ENCODE peak calls at places on chromosomes 13 and 19, in six cellular contexts. One of them, this sample, is unnamed.

GRCh38 chr13:87274209-87274819 is 396.9 kb upstream of the SLITRK5 start:
- DNase-seq in SK-N-SH: peak
- DNase-seq in HepG2: peak
- DNase-seq in A549: no peak
- DNase-seq in GM12878: no peak
- DNase-seq in K562: peak
- DNase-seq in this sample: peak

GRCh38 chr13:73248711-73249580 is 190.1 kb downstream of the KLF5 start:
- DNase-seq in A549: no peak
- DNase-seq in GM12878: no peak
- DNase-seq in K562: no peak
- DNase-seq in HepG2: no peak
- DNase-seq in SK-N-SH: peak
- DNase-seq in this sample: peak

GRCh38 chr19:46202872-46203860 is 26.4 kb upstream of the IGFL1 start:
- DNase-seq in HepG2: peak
- DNase-seq in A549: no peak
- DNase-seq in SK-N-SH: no peak
- DNase-seq in GM12878: no peak
- DNase-seq in K562: no peak
- DNase-seq in this sample: no peak

GRCh38 chr13:38042771-38043170 is 173.2 kb upstream of the TRPC4 start:
- DNase-seq in A549: no peak
- DNase-seq in K562: no peak
- DNase-seq in GM12878: no peak
- DNase-seq in HepG2: no peak
- DNase-seq in SK-N-SH: no peak
- DNase-seq in this sample: peak

GRCh38 chr19:19463348-19464117 is 51.8 kb downstream of the TSSK6 start:
- DNase-seq in GM12878: no peak
- DNase-seq in A549: no peak
- DNase-seq in SK-N-SH: no peak
- DNase-seq in K562: no peak
- DNase-seq in HepG2: no peak
- DNase-seq in this sample: peak

GRCh38 chr13:109412232-109412935 is 374.0 kb downstream of the IRS2 start:
- DNase-seq in K562: no peak
- DNase-seq in GM12878: no peak
- DNase-seq in A549: peak
- DNase-seq in SK-N-SH: peak
- DNase-seq in HepG2: no peak
- DNase-seq in this sample: peak

GRCh38 chr13:93857126-93857525 is 622.4 kb downstream of the DCT start:
- DNase-seq in SK-N-SH: no peak
- DNase-seq in A549: no peak
- DNase-seq in GM12878: no peak
- DNase-seq in K562: no peak
- DNase-seq in HepG2: no peak
- DNase-seq in this sample: peak

GRCh38 chr13:33119886-33120543 is 103.8 kb downstream of the KL start:
- DNase-seq in A549: peak
- DNase-seq in K562: no peak
- DNase-seq in GM12878: no peak
- DNase-seq in HepG2: no peak
- DNase-seq in SK-N-SH: peak
- DNase-seq in this sample: peak

GRCh38 chr13:43134896-43135295 is 111.5 kb downstream of the DNAJC15 start:
- DNase-seq in A549: no peak
- DNase-seq in SK-N-SH: no peak
- DNase-seq in K562: no peak
- DNase-seq in HepG2: no peak
- DNase-seq in GM12878: no peak
- DNase-seq in this sample: no peak

GRCh38 chr13:33349996-33350826 is 64.7 kb upstream of the STARD13 start:
- DNase-seq in SK-N-SH: peak
- DNase-seq in GM12878: no peak
- DNase-seq in K562: no peak
- DNase-seq in HepG2: no peak
- DNase-seq in A549: peak
- DNase-seq in this sample: peak

GRCh38 chr19:40225440-40226305 is 816 bp downstream of the CCNP start:
- DNase-seq in SK-N-SH: no peak
- DNase-seq in K562: no peak
- DNase-seq in A549: no peak
- DNase-seq in HepG2: peak
- DNase-seq in GM12878: no peak
- DNase-seq in this sample: peak

GRCh38 chr19:40962460-40962961 is 28.6 kb upstream of the CYP2B6 start:
- DNase-seq in HepG2: peak
- DNase-seq in SK-N-SH: no peak
- DNase-seq in GM12878: no peak
- DNase-seq in A549: no peak
- DNase-seq in K562: no peak
- DNase-seq in this sample: no peak

GRCh38 chr19:19261350-19262189 is 11.5 kb downstream of the TM6SF2 start:
- DNase-seq in SK-N-SH: peak
- DNase-seq in HepG2: no peak
- DNase-seq in K562: peak
- DNase-seq in GM12878: no peak
- DNase-seq in A549: no peak
- DNase-seq in this sample: no peak

GRCh38 chr13:113009743-113010509 is 40.9 kb downstream of the MCF2L start:
- DNase-seq in A549: no peak
- DNase-seq in GM12878: no peak
- DNase-seq in SK-N-SH: peak
- DNase-seq in HepG2: peak
- DNase-seq in K562: peak
- DNase-seq in this sample: no peak
- TF ChIP-seq SMC3 in A549: no peak
- TF ChIP-seq SMC3 in GM12878: no peak
- TF ChIP-seq SMC3 in SK-N-SH: no peak
- TF ChIP-seq SMC3 in HepG2: peak
- TF ChIP-seq SMC3 in K562: no peak
- TF ChIP-seq SMC3 in this sample: no peak

GRCh38 chr19:16449330-16449961 is 22.3 kb downstream of the EPS15L1 start:
- DNase-seq in HepG2: no peak
- DNase-seq in K562: no peak
- DNase-seq in GM12878: peak
- DNase-seq in A549: no peak
- DNase-seq in SK-N-SH: no peak
- DNase-seq in this sample: peak
- TF ChIP-seq SMC3 in HepG2: no peak
- TF ChIP-seq SMC3 in K562: no peak
- TF ChIP-seq SMC3 in GM12878: no peak
- TF ChIP-seq SMC3 in A549: no peak
- TF ChIP-seq SMC3 in SK-N-SH: no peak
- TF ChIP-seq SMC3 in this sample: no peak

DNA sequence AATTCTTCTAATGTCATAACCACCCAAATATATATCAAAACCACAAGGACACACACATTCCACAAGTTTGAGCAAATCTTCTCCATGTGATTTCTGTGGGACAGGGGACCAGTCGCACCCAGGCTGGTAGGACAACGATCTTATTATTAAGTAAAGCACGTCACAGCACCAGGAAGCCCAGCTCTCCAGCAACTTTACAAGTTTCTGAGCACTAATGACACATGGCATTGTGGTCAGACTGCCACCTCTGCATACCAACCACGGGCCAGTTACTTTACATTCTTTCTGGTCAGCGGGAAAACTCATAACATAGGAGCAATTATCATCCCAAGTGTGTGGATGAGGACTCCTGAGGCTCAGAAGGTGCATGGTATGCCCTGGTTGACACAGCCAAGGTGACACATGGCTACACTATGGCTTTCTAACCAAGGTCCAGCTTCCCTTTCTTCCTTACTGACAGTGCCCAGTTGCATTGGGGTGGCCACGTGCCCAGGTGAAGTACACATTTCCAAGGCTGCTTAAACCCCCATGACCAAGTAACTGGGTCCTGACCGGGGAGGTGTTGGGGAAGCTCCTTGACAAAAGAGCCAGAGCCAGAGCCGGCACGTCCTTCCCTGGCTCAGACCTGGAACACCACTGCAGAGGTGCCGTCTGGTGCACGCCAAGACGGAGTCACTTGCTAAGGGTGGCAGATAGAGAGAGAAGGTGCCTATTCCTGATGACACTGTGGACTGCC is 27.4 kb downstream of the LATS2 start:
- DNase-seq in K562: no peak
- DNase-seq in SK-N-SH: no peak
- DNase-seq in GM12878: no peak
- DNase-seq in A549: no peak
- DNase-seq in HepG2: no peak
- DNase-seq in this sample: no peak
- TF ChIP-seq SMC3 in K562: no peak
- TF ChIP-seq SMC3 in SK-N-SH: no peak
- TF ChIP-seq SMC3 in GM12878: no peak
- TF ChIP-seq SMC3 in A549: no peak
- TF ChIP-seq SMC3 in HepG2: no peak
- TF ChIP-seq SMC3 in this sample: no peak

DNA sequence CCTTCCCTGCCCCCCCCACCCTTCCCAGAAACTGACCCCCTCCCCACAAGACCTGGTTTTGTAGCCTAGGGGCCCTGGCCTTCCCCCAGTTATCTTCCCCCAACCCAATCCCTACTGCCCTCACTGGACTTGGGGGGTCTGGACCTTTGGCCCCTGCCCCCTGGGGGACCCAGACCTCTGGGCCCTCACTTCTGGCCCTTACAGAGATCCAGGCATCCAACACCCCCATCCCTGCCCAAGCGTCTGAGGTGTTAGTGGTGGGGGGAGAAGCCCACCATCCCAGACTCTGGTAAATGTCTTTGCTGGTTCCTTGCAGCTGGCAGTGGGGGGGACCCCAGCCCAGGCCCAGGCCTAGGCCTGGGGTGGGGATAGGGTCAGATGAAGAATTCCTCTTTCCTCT is 3.5 kb upstream of the ZNF428 start:
- DNase-seq in A549: no peak
- DNase-seq in GM12878: no peak
- DNase-seq in HepG2: no peak
- DNase-seq in SK-N-SH: no peak
- DNase-seq in K562: no peak
- DNase-seq in this sample: no peak
- TF ChIP-seq SMC3 in A549: no peak
- TF ChIP-seq SMC3 in GM12878: no peak
- TF ChIP-seq SMC3 in HepG2: no peak
- TF ChIP-seq SMC3 in SK-N-SH: no peak
- TF ChIP-seq SMC3 in K562: no peak
- TF ChIP-seq SMC3 in this sample: no peak

This sample was measured in IMR-90.